ENCODE peak calls at places on chromosomes 2 and 18, in seven cellular contexts. B, Y, I, X, M, F and G are unnamed samples.

GRCh38 chr18:45340884-45341283 is 274.4 kb upstream of the SLC14A2 start:
- DNase-seq in I (no peak), X (peak), Y (no peak), F (no peak), M (no peak), B (no peak), G (no peak)

GRCh38 chr2:66851449-66851872 is 416.5 kb downstream of the MEIS1 start:
- DNase-seq in X (no peak), I (no peak), F (peak), B (no peak), Y (no peak), M (no peak), G (no peak)

GRCh38 chr2:98768765-98769476 is 38.0 kb upstream of the MGAT4A start:
- DNase-seq in I (no peak), Y (no peak), X (peak), M (no peak), B (peak), F (no peak), G (no peak)

GRCh38 chr2:70686577-70687460 is 81.2 kb downstream of the ADD2 start:
- DNase-seq in B (peak), I (no peak), F (peak), M (no peak), X (peak), Y (no peak), G (no peak)

GRCh38 chr18:60861575-60861974 is 471.7 kb upstream of the CDH20 start:
- DNase-seq in I (no peak), B (no peak), M (no peak), F (no peak), Y (no peak), X (peak), G (no peak)

GRCh38 chr2:164947281-164947680 is 8.0 kb downstream of the SLC38A11 start:
- DNase-seq in B (no peak), Y (no peak), M (no peak), F (no peak), I (no peak), X (no peak), G (no peak)

GRCh38 chr18:79940126-79940813 is 11.2 kb downstream of the SLC66A2 start:
- DNase-seq in F (no peak), Y (no peak), M (no peak), I (no peak), X (no peak), B (no peak), G (no peak)

GRCh38 chr2:200741468-200742202 is 70.1 kb upstream of the BZW1 start:
- DNase-seq in X (no peak), Y (no peak), I (no peak), M (no peak), B (no peak), F (no peak), G (no peak)

GRCh38 chr2:223598994-223599645 is 3.0 kb downstream of the SCG2 start:
- DNase-seq in F (peak), M (no peak), X (peak), Y (no peak), I (no peak), B (no peak), G (no peak)

GRCh38 chr2:236663671-236664101 is 94.1 kb downstream of the ACKR3 start:
- DNase-seq in I (no peak), F (peak), B (no peak), Y (no peak), M (no peak), X (no peak), G (no peak)

GRCh38 chr2:233349005-233349998 is 5.0 kb upstream of the DGKD start:
- DNase-seq in Y (no peak), X (no peak), I (no peak), F (no peak), M (peak), B (no peak), G (no peak)

GRCh38 chr2:120513776-120514357 is 167.9 kb downstream of the INHBB start:
- DNase-seq in B (no peak), M (no peak), X (no peak), F (no peak), I (no peak), Y (no peak), G (no peak)

GRCh38 chr2:200199576-200200263 is 106.8 kb upstream of the SPATS2L start:
- DNase-seq in F (no peak), Y (no peak), B (peak), I (no peak), M (no peak), X (peak), G (no peak)

GRCh38 chr2:70280242-70280798 is 13.2 kb downstream of the SNRPG start:
- DNase-seq in B (no peak), Y (no peak), F (no peak), X (no peak), M (no peak), I (no peak), G (no peak)

GRCh38 chr2:205865794-205866490 is 183.6 kb downstream of the NRP2 start:
- DNase-seq in I (no peak), B (no peak), F (no peak), X (peak), M (peak), Y (no peak), G (no peak)

GRCh38 chr18:6947328-6948030 is 170.1 kb downstream of the LAMA1 start:
- DNase-seq in X (no peak), I (no peak), F (no peak), B (no peak), Y (no peak), M (no peak), G (no peak)

GRCh38 chr2:116988303-116988702 is 826.2 kb upstream of the DDX18 start:
- DNase-seq in Y (no peak), X (peak), B (no peak), F (no peak), M (no peak), I (no peak), G (no peak)

GRCh38 chr18:23982154-23983071 is 32.1 kb upstream of the TTC39C start:
- DNase-seq in B (no peak), F (peak), I (no peak), Y (no peak), X (peak), M (peak), G (no peak)

GRCh38 chr18:25650201-25650941 is 298.4 kb upstream of the ZNF521 start:
- DNase-seq in Y (no peak), B (no peak), I (no peak), X (peak), F (peak), M (no peak), G (no peak)

GRCh38 chr2:190882831-190883582 is 2.4 kb downstream of the GLS start:
- DNase-seq in X (peak), F (no peak), Y (no peak), M (no peak), I (no peak), B (peak), G (no peak)

GRCh38 chr2:190596998-190597397 is 51.9 kb upstream of the NAB1 start:
- DNase-seq in F (no peak), Y (no peak), B (no peak), M (no peak), I (no peak), X (no peak), G (no peak)

GRCh38 chr2:240425236-240425615 is 10.2 kb upstream of the GPC1 start:
- DNase-seq in F (no peak), I (no peak), Y (no peak), X (peak), M (no peak), B (no peak), G (no peak)

GRCh38 chr2:227862227-227862740 is 9.1 kb upstream of the DAW1 start:
- DNase-seq in X (peak), Y (peak), F (peak), M (peak), B (peak), I (no peak), G (no peak)

GRCh38 chr2:101267671-101268656 is 15.3 kb downstream of the CNOT11 start:
- DNase-seq in I (no peak), X (no peak), Y (no peak), B (no peak), F (no peak), M (no peak), G (no peak)

GRCh38 chr18:323253-323622 is 55.4 kb upstream of the THOC1 start:
- DNase-seq in M (no peak), I (no peak), B (no peak), X (peak), F (peak), Y (no peak), G (no peak)

GRCh38 chr2:171939058-171939753 is 16.9 kb downstream of the HAT1 start:
- DNase-seq in M (no peak), I (no peak), Y (no peak), X (no peak), F (no peak), B (no peak), G (no peak)

GRCh38 chr18:67232406-67232805 is 284.1 kb downstream of the DSEL start:
- DNase-seq in F (peak), I (no peak), M (no peak), X (peak), B (no peak), Y (no peak), G (no peak)

GRCh38 chr2:33195891-33196290 is 249.1 kb downstream of the LTBP1 start:
- DNase-seq in M (no peak), F (no peak), X (no peak), I (no peak), B (no peak), Y (no peak), G (no peak)

GRCh38 chr2:109136542-109136941 is 7.5 kb downstream of the SH3RF3 start:
- DNase-seq in I (no peak), Y (no peak), F (no peak), M (no peak), B (no peak), X (no peak), G (no peak)